ENCODE peak calls at places on chromosomes 3 and 15, in five cellular contexts. One of them, this sample, is unnamed. For H3K4me1, the result is how much of the 10 kb centered on the place peaks cover.

GRCh38 chr3:14862661-14863230 is 44.0 kb downstream of the FGD5 start:
- DNase-seq in colonic mucosa: no peak
- DNase-seq in breast epithelium: no peak
- DNase-seq in HCT116: no peak
- DNase-seq in lower lobe of right lung: no peak
- DNase-seq in this sample: no peak

GRCh38 chr3:192063570-192063969 is 602.6 kb downstream of the PYDC2 start:
- DNase-seq in colonic mucosa: no peak
- DNase-seq in breast epithelium: no peak
- DNase-seq in HCT116: no peak
- DNase-seq in lower lobe of right lung: no peak
- DNase-seq in this sample: no peak

GRCh38 chr3:104832530-104832929 is 534.2 kb upstream of the ALCAM start:
- DNase-seq in colonic mucosa: no peak
- DNase-seq in breast epithelium: no peak
- DNase-seq in HCT116: no peak
- DNase-seq in lower lobe of right lung: no peak
- DNase-seq in this sample: no peak

GRCh38 chr3:11651900-11652299 is 8.2 kb upstream of the VGLL4 start:
- DNase-seq in colonic mucosa: no peak
- DNase-seq in breast epithelium: no peak
- DNase-seq in HCT116: peak
- DNase-seq in lower lobe of right lung: no peak
- DNase-seq in this sample: no peak

GRCh38 chr3:110900583-110900982 is 171.0 kb upstream of the NECTIN3 start:
- DNase-seq in colonic mucosa: no peak
- DNase-seq in breast epithelium: no peak
- DNase-seq in HCT116: no peak
- DNase-seq in lower lobe of right lung: no peak
- DNase-seq in this sample: no peak

GRCh38 chr3:46935168-46935858 is 41.2 kb downstream of the CCDC12 start:
- DNase-seq in colonic mucosa: no peak
- DNase-seq in breast epithelium: peak
- DNase-seq in HCT116: peak
- DNase-seq in lower lobe of right lung: peak
- DNase-seq in this sample: no peak

GRCh38 chr3:173938159-173938558 is 540.6 kb downstream of the NLGN1 start:
- DNase-seq in colonic mucosa: no peak
- DNase-seq in breast epithelium: no peak
- DNase-seq in HCT116: no peak
- DNase-seq in lower lobe of right lung: no peak
- DNase-seq in this sample: no peak

GRCh38 chr3:10395671-10396070 is 74.8 kb upstream of the SEC13 start:
- DNase-seq in colonic mucosa: no peak
- DNase-seq in breast epithelium: no peak
- DNase-seq in HCT116: no peak
- DNase-seq in lower lobe of right lung: no peak
- DNase-seq in this sample: no peak

GRCh38 chr3:194450341-194450740 is 36.5 kb downstream of the ATP13A3 start:
- DNase-seq in colonic mucosa: no peak
- DNase-seq in breast epithelium: no peak
- DNase-seq in HCT116: no peak
- DNase-seq in lower lobe of right lung: no peak
- DNase-seq in this sample: no peak

GRCh38 chr3:65714138-65714537 is 324.6 kb downstream of the MAGI1 start:
- DNase-seq in colonic mucosa: no peak
- DNase-seq in breast epithelium: no peak
- DNase-seq in HCT116: no peak
- DNase-seq in lower lobe of right lung: no peak
- DNase-seq in this sample: no peak

GRCh38 chr3:169668957-169669681 is 5.6 kb upstream of the MECOM start:
- DNase-seq in colonic mucosa: peak
- DNase-seq in breast epithelium: no peak
- DNase-seq in HCT116: peak
- DNase-seq in lower lobe of right lung: peak
- DNase-seq in this sample: no peak

GRCh38 chr3:30539214-30539613 is 67.2 kb upstream of the TGFBR2 start:
- DNase-seq in colonic mucosa: no peak
- DNase-seq in breast epithelium: no peak
- DNase-seq in HCT116: peak
- DNase-seq in lower lobe of right lung: no peak
- DNase-seq in this sample: no peak

GRCh38 chr3:181458857-181459256 is 252.9 kb upstream of the SOX2 start:
- DNase-seq in colonic mucosa: no peak
- DNase-seq in breast epithelium: no peak
- DNase-seq in HCT116: no peak
- DNase-seq in lower lobe of right lung: no peak
- DNase-seq in this sample: no peak

GRCh38 chr3:66693461-66693912 is 192.7 kb upstream of the LRIG1 start:
- DNase-seq in colonic mucosa: peak
- DNase-seq in breast epithelium: peak
- DNase-seq in HCT116: no peak
- DNase-seq in lower lobe of right lung: no peak
- DNase-seq in this sample: no peak

GRCh38 chr15:47961401-47962090 is 159.2 kb upstream of the SLC24A5 start:
- DNase-seq in colonic mucosa: no peak
- DNase-seq in breast epithelium: no peak
- DNase-seq in HCT116: no peak
- DNase-seq in lower lobe of right lung: no peak
- DNase-seq in this sample: no peak

GRCh38 chr15:58293622-58294550 is 137.9 kb upstream of the LIPC start:
- DNase-seq in colonic mucosa: peak
- DNase-seq in breast epithelium: no peak
- DNase-seq in HCT116: no peak
- DNase-seq in lower lobe of right lung: no peak
- DNase-seq in this sample: no peak

GRCh38 chr15:40047413-40048154 is 8.6 kb upstream of the SRP14 start:
- DNase-seq in colonic mucosa: no peak
- DNase-seq in breast epithelium: no peak
- DNase-seq in HCT116: no peak
- DNase-seq in lower lobe of right lung: peak
- DNase-seq in this sample: peak

GRCh38 chr3:8509961-8510360 is 8.3 kb downstream of the LMCD1 start:
- DNase-seq in colonic mucosa: no peak
- DNase-seq in breast epithelium: no peak
- DNase-seq in HCT116: peak
- DNase-seq in lower lobe of right lung: no peak
- DNase-seq in this sample: no peak

GRCh38 chr3:3110749-3111361 is 681 bp upstream of the IL5RA start:
- DNase-seq in colonic mucosa: no peak
- DNase-seq in breast epithelium: no peak
- DNase-seq in HCT116: no peak
- DNase-seq in lower lobe of right lung: no peak
- DNase-seq in this sample: peak

GRCh38 chr3:180408654-180409053 is 193.3 kb upstream of the TTC14 start:
- DNase-seq in colonic mucosa: no peak
- DNase-seq in breast epithelium: no peak
- DNase-seq in HCT116: no peak
- DNase-seq in lower lobe of right lung: no peak
- DNase-seq in this sample: no peak

GRCh38 chr15:64288577-64288976 is 67.4 kb downstream of the CSNK1G1 start:
- DNase-seq in colonic mucosa: no peak
- DNase-seq in breast epithelium: no peak
- DNase-seq in HCT116: no peak
- DNase-seq in lower lobe of right lung: no peak
- DNase-seq in this sample: no peak

GRCh38 chr3:78969483-78969882 is 798.3 kb downstream of the ROBO1 start:
- DNase-seq in colonic mucosa: no peak
- DNase-seq in breast epithelium: no peak
- DNase-seq in HCT116: no peak
- DNase-seq in lower lobe of right lung: no peak
- DNase-seq in this sample: no peak

GRCh38 chr15:92930061-92930460 is 29.9 kb downstream of the CHD2 start:
- DNase-seq in colonic mucosa: no peak
- DNase-seq in breast epithelium: no peak
- DNase-seq in HCT116: no peak
- DNase-seq in lower lobe of right lung: no peak
- DNase-seq in this sample: no peak

GRCh38 chr15:63083541-63083940 is 38.1 kb upstream of the LACTB start:
- DNase-seq in colonic mucosa: no peak
- DNase-seq in breast epithelium: no peak
- DNase-seq in HCT116: no peak
- DNase-seq in lower lobe of right lung: no peak
- DNase-seq in this sample: no peak

GRCh38 chr15:96354731-96355560 is 24.4 kb downstream of the NR2F2 start:
- DNase-seq in colonic mucosa: no peak
- DNase-seq in breast epithelium: no peak
- DNase-seq in HCT116: no peak
- DNase-seq in lower lobe of right lung: no peak
- DNase-seq in this sample: no peak

GRCh38 chr3:33957176-33957575 is 158.7 kb downstream of the PDCD6IP start:
- DNase-seq in colonic mucosa: no peak
- DNase-seq in breast epithelium: no peak
- DNase-seq in HCT116: no peak
- DNase-seq in lower lobe of right lung: no peak
- DNase-seq in this sample: peak

GRCh38 chr15:52071570-52071969 is 41.0 kb downstream of the BCL2L10 start:
- DNase-seq in colonic mucosa: peak
- DNase-seq in breast epithelium: no peak
- DNase-seq in HCT116: no peak
- DNase-seq in lower lobe of right lung: no peak
- DNase-seq in this sample: no peak

GRCh38 chr3:179558742-179559364 is 3.9 kb upstream of the ACTL6A start:
- DNase-seq in colonic mucosa: peak
- DNase-seq in breast epithelium: no peak
- DNase-seq in HCT116: peak
- DNase-seq in lower lobe of right lung: no peak
- DNase-seq in this sample: no peak

GRCh38 chr3:141854559-141854958 is 21.9 kb upstream of the ATP1B3 start:
- DNase-seq in colonic mucosa: no peak
- DNase-seq in breast epithelium: no peak
- DNase-seq in HCT116: no peak
- DNase-seq in lower lobe of right lung: no peak
- DNase-seq in this sample: no peak

GRCh38 chr3:128801779-128802369 is 75.9 kb downstream of the RAB7A start:
- DNase-seq in colonic mucosa: no peak
- DNase-seq in breast epithelium: no peak
- DNase-seq in HCT116: no peak
- DNase-seq in lower lobe of right lung: no peak
- DNase-seq in this sample: no peak

GRCh38 chr15:78207641-78208340 is 26.6 kb downstream of the ACSBG1 start:
- DNase-seq in colonic mucosa: peak
- DNase-seq in breast epithelium: peak
- DNase-seq in HCT116: no peak
- DNase-seq in lower lobe of right lung: no peak
- DNase-seq in this sample: no peak
- H3K4me1 ChIP-seq in colonic mucosa: under half
- H3K4me1 ChIP-seq in breast epithelium: under half
- H3K4me1 ChIP-seq in HCT116: under half
- H3K4me1 ChIP-seq in lower lobe of right lung: under half
- H3K4me1 ChIP-seq in this sample: under half

GRCh38 chr3:195549931-195550519 is 6.9 kb upstream of the PPP1R2 start:
- DNase-seq in colonic mucosa: peak
- DNase-seq in breast epithelium: no peak
- DNase-seq in HCT116: no peak
- DNase-seq in lower lobe of right lung: no peak
- DNase-seq in this sample: peak
- H3K27ac ChIP-seq in colonic mucosa: peak
- H3K27ac ChIP-seq in breast epithelium: no peak
- H3K27ac ChIP-seq in HCT116: no peak
- H3K27ac ChIP-seq in lower lobe of right lung: peak
- H3K27ac ChIP-seq in this sample: no peak

GRCh38 chr15:81303241-81304225 is 20.4 kb downstream of the STARD5 start:
- DNase-seq in colonic mucosa: no peak
- DNase-seq in breast epithelium: no peak
- DNase-seq in HCT116: no peak
- DNase-seq in lower lobe of right lung: no peak
- DNase-seq in this sample: no peak
- H3K4me3 ChIP-seq in colonic mucosa: no peak
- H3K4me3 ChIP-seq in breast epithelium: no peak
- H3K4me3 ChIP-seq in HCT116: no peak
- H3K4me3 ChIP-seq in lower lobe of right lung: no peak
- H3K4me3 ChIP-seq in this sample: no peak

GRCh38 chr3:114563720-114564119 is 269.9 kb downstream of the TIGIT start:
- DNase-seq in colonic mucosa: no peak
- DNase-seq in breast epithelium: no peak
- DNase-seq in HCT116: no peak
- DNase-seq in lower lobe of right lung: no peak
- DNase-seq in this sample: no peak

GRCh38 chr3:114567774-114568173 is 273.9 kb downstream of the TIGIT start:
- DNase-seq in colonic mucosa: no peak
- DNase-seq in breast epithelium: no peak
- DNase-seq in HCT116: no peak
- DNase-seq in lower lobe of right lung: no peak
- DNase-seq in this sample: no peak

GRCh38 chr3:114562557-114562956 is 268.7 kb downstream of the TIGIT start:
- DNase-seq in colonic mucosa: no peak
- DNase-seq in breast epithelium: no peak
- DNase-seq in HCT116: no peak
- DNase-seq in lower lobe of right lung: no peak
- DNase-seq in this sample: no peak

GRCh38 chr3:114566162-114566755 is 272.4 kb downstream of the TIGIT start:
- DNase-seq in colonic mucosa: no peak
- DNase-seq in breast epithelium: no peak
- DNase-seq in HCT116: no peak
- DNase-seq in lower lobe of right lung: no peak
- DNase-seq in this sample: no peak

GRCh38 chr3:114565201-114565600 is 271.4 kb downstream of the TIGIT start:
- DNase-seq in colonic mucosa: peak
- DNase-seq in breast epithelium: no peak
- DNase-seq in HCT116: no peak
- DNase-seq in lower lobe of right lung: no peak
- DNase-seq in this sample: no peak
- H3K4me1 ChIP-seq in colonic mucosa: under half
- H3K4me1 ChIP-seq in breast epithelium: under half
- H3K4me1 ChIP-seq in HCT116: under half
- H3K4me1 ChIP-seq in lower lobe of right lung: under half
- H3K4me1 ChIP-seq in this sample: under half

DNA sequence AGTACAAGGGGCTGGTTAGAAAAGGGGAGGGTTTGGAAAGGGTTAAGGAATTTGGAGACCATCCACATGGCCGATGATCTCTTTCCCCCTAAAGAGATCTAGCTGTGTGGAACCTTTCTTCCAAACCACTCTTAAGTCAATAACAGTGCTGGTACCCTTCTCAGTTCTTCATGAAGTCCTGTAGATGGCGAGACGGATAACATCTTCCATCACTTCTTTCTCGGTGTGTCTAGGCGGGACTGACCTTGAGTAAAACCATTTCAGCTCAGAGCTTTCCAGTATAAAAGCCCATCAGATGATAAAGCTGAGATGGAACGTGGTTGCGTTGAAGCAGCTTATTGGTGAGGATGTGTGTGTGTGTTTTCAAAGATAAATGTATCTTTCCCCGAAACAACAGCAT is 151.5 kb upstream of the BHLHE40 start:
- DNase-seq in colonic mucosa: no peak
- DNase-seq in breast epithelium: no peak
- DNase-seq in HCT116: no peak
- DNase-seq in lower lobe of right lung: no peak
- DNase-seq in this sample: no peak
- H3K27ac ChIP-seq in colonic mucosa: peak
- H3K27ac ChIP-seq in breast epithelium: peak
- H3K27ac ChIP-seq in HCT116: no peak
- H3K27ac ChIP-seq in lower lobe of right lung: peak
- H3K27ac ChIP-seq in this sample: peak

This sample was measured in esophagus muscularis mucosa.